ENCODE peak calls at places on chromosome 9, in eight cellular contexts. X, D, W, M, Q, T, H and B are unnamed samples.

GRCh38 chr9:125635888-125636287 is 71.1 kb downstream of the MAPKAP1 start:
- DNase-seq in H (no peak), T (no peak), Q (no peak), X (no peak), D (no peak), M (no peak), W (no peak), B (no peak)

GRCh38 chr9:34654317-34655083 is 2.5 kb downstream of the IL11RA start:
- DNase-seq in M (no peak), T (peak; percentile 95), H (peak; percentile 82), Q (no peak), X (no peak), W (peak; percentile 47), D (no peak), B (peak; percentile 50)

GRCh38 chr9:95588724-95589282 is 72.0 kb upstream of the PTCH1 start:
- DNase-seq in Q (no peak), X (no peak), D (no peak), H (no peak), W (no peak), M (no peak), T (no peak), B (no peak)

GRCh38 chr9:89388868-89389177 is 70.5 kb downstream of the SECISBP2 start:
- DNase-seq in T (no peak), W (no peak), D (no peak), X (no peak), M (no peak), Q (no peak), H (no peak), B (no peak)

GRCh38 chr9:89497181-89497963 is 541 bp downstream of the SEMA4D start:
- DNase-seq in X (peak; percentile 11), D (no peak), M (peak; percentile 13), H (no peak), W (no peak), T (no peak), Q (no peak), B (peak; percentile 54)

GRCh38 chr9:14770592-14770991 is 48.1 kb upstream of the CER1 start:
- DNase-seq in H (no peak), M (no peak), D (no peak), Q (no peak), X (no peak), T (no peak), W (no peak), B (no peak)

GRCh38 chr9:38380230-38380871 is 12.2 kb upstream of the ALDH1B1 start:
- DNase-seq in Q (no peak), T (peak; percentile 11), H (no peak), D (no peak), X (no peak), M (no peak), W (no peak), B (no peak)

GRCh38 chr9:109198736-109199384 is 31.8 kb upstream of the FRRS1L start:
- DNase-seq in M (no peak), D (no peak), Q (no peak), T (no peak), X (no peak), H (no peak), W (no peak), B (no peak)

GRCh38 chr9:121945849-121946248 is 147.3 kb downstream of the TTLL11 start:
- DNase-seq in H (no peak), X (peak; percentile 78), Q (no peak), W (no peak), T (no peak), D (no peak), M (no peak), B (no peak)

GRCh38 chr9:134661299-134661698 is 19.7 kb downstream of the COL5A1 start:
- DNase-seq in W (no peak), X (no peak), Q (no peak), T (peak; percentile 70), H (no peak), M (no peak), D (no peak), B (no peak)

GRCh38 chr9:36341936-36342577 is 58.0 kb downstream of the RNF38 start:
- DNase-seq in X (no peak), H (no peak), M (no peak), Q (no peak), W (no peak), T (no peak), D (no peak), B (no peak)

GRCh38 chr9:124660341-124660801 is 110.7 kb downstream of the NR6A1 start:
- DNase-seq in X (peak; percentile 48), Q (peak; percentile 55), T (no peak), M (peak; percentile 25), H (peak; percentile 87), D (peak; percentile 91), W (no peak), B (peak; percentile 38)

GRCh38 chr9:129021091-129021490 is 7.0 kb downstream of the SH3GLB2 start:
- DNase-seq in W (no peak), D (no peak), T (no peak), X (no peak), Q (no peak), M (no peak), H (no peak), B (no peak)

GRCh38 chr9:34123682-34124081 is 2.8 kb downstream of the DCAF12 start:
- DNase-seq in Q (no peak), M (no peak), H (peak; percentile 56), X (no peak), D (no peak), T (peak; percentile 70), W (no peak), B (peak; percentile 26)

GRCh38 chr9:27673626-27674025 is 100.3 kb upstream of the C9orf72 start:
- DNase-seq in Q (no peak), H (no peak), D (no peak), W (no peak), T (no peak), X (no peak), M (no peak), B (no peak)

GRCh38 chr9:71446499-71447411 is 321.6 kb downstream of the CEMIP2 start:
- DNase-seq in T (no peak), D (peak; percentile 31), Q (no peak), W (peak; percentile 1), H (peak; percentile 1), M (peak; percentile 65), X (peak; percentile 62), B (peak; percentile 45)

GRCh38 chr9:108537756-108538155 is 318.0 kb downstream of the ACTL7B start:
- DNase-seq in D (no peak), X (no peak), Q (no peak), W (no peak), M (no peak), H (no peak), T (no peak), B (no peak)

GRCh38 chr9:125994066-125994943 is 247.1 kb downstream of the PBX3 start:
- DNase-seq in X (no peak), T (peak; percentile 57), M (no peak), D (no peak), W (no peak), H (no peak), Q (no peak), B (no peak)

GRCh38 chr9:16211952-16212351 is 658.5 kb downstream of the BNC2 start:
- DNase-seq in H (no peak), M (no peak), D (no peak), Q (no peak), X (no peak), W (no peak), T (no peak), B (no peak)

GRCh38 chr9:134130503-134131375 is 5.1 kb upstream of the WDR5 start:
- DNase-seq in D (peak; percentile 61), X (peak; percentile 73), M (peak; percentile 13), H (no peak), W (no peak), Q (peak; percentile 51), T (no peak), B (no peak)

GRCh38 chr9:131478911-131479310 is 23.8 kb upstream of the POMT1 start:
- DNase-seq in W (no peak), T (no peak), Q (no peak), D (no peak), M (no peak), H (no peak), X (no peak), B (no peak)

GRCh38 chr9:83986765-83987401 is 6.3 kb downstream of the RMI1 start:
- DNase-seq in T (no peak), H (no peak), X (no peak), W (no peak), D (no peak), M (peak; percentile 33), Q (no peak), B (peak; percentile 81)

GRCh38 chr9:80556631-80557030 is 984.9 kb downstream of the TLE4 start:
- DNase-seq in T (no peak), X (peak; percentile 13), W (no peak), H (no peak), D (no peak), M (no peak), Q (no peak), B (no peak)

GRCh38 chr9:137715321-137715720 is 96.5 kb downstream of the EHMT1 start:
- DNase-seq in T (no peak), D (no peak), M (no peak), H (no peak), W (no peak), Q (no peak), X (no peak), B (no peak)

GRCh38 chr9:112764344-112764743 is 13.8 kb downstream of the SNX30 start:
- DNase-seq in W (no peak), T (no peak), M (no peak), H (no peak), X (no peak), Q (no peak), D (peak; percentile 57), B (no peak)

GRCh38 chr9:4375424-4376195 is 75.7 kb upstream of the GLIS3 start:
- DNase-seq in H (peak; percentile 19), X (peak; percentile 20), Q (no peak), W (peak; percentile 87), D (no peak), T (no peak), M (no peak), B (no peak)

GRCh38 chr9:89234636-89235035 is 56.0 kb upstream of the SHC3 start:
- DNase-seq in H (no peak), W (no peak), X (no peak), D (no peak), T (no peak), Q (no peak), M (peak; percentile 48), B (no peak)

GRCh38 chr9:34413229-34413852 is 36.6 kb upstream of the MYORG start:
- DNase-seq in T (no peak), Q (no peak), D (peak; percentile 14), W (no peak), M (no peak), H (peak; percentile 65), X (peak; percentile 62), B (peak; percentile 35)